ENCODE peak calls at places on chromosome 18, in ten cellular contexts. N is HFF-Myc, V is AG10803, Z is SK-N-SH, P is OCI-LY7, X is body of pancreas, K is esophagus squamous epithelium, Y is left lung, J is A549, R is astrocyte of the spinal cord. L is an unnamed sample.

GRCh38 chr18:62976227-62976626 is 260.9 kb downstream of the PHLPP1 start:
- DNase-seq in N (no peak), V (no peak), Z (no peak), P (no peak), X (no peak), K (no peak), Y (no peak), J (no peak), R (no peak), L (no peak)

GRCh38 chr18:9321017-9321452 is 13.5 kb upstream of the TWSG1 start:
- DNase-seq in N (peak), V (peak), Z (no peak), P (no peak), X (no peak), K (no peak), Y (no peak), J (no peak), R (no peak), L (peak)

GRCh38 chr18:63887424-63887823 is at the start of gene SERPINB2:
- DNase-seq in N (no peak), V (peak), Z (no peak), P (no peak), X (no peak), K (no peak), Y (no peak), J (no peak), R (peak), L (peak)

GRCh38 chr18:2686349-2686968 is 30.9 kb downstream of the SMCHD1 start:
- DNase-seq in N (no peak), V (no peak), Z (no peak), P (peak), X (no peak), K (no peak), Y (no peak), J (no peak), R (no peak), L (no peak)

GRCh38 chr18:22467760-22468553 is 50.2 kb upstream of the CTAGE1 start:
- DNase-seq in N (peak), V (peak), Z (no peak), P (no peak), X (no peak), K (no peak), Y (no peak), J (peak), R (peak), L (peak)

GRCh38 chr18:36628435-36629094 is 200.2 kb downstream of the TPGS2 start:
- DNase-seq in N (no peak), V (peak), Z (no peak), P (no peak), X (no peak), K (no peak), Y (no peak), J (no peak), R (peak), L (peak)

GRCh38 chr18:48583568-48583967 is 44.7 kb downstream of the CTIF start:
- DNase-seq in N (no peak), V (peak), Z (no peak), P (no peak), X (peak), K (no peak), Y (no peak), J (no peak), R (no peak), L (no peak)

GRCh38 chr18:58117685-58118403 is 73.8 kb downstream of the NEDD4L start:
- DNase-seq in N (peak), V (peak), Z (no peak), P (no peak), X (peak), K (no peak), Y (no peak), J (peak), R (peak), L (peak)

GRCh38 chr18:27785815-27786537 is 391.0 kb downstream of the CDH2 start:
- DNase-seq in N (no peak), V (no peak), Z (no peak), P (no peak), X (no peak), K (no peak), Y (peak), J (no peak), R (no peak), L (no peak)

GRCh38 chr18:22494771-22495170 is 77.1 kb upstream of the CTAGE1 start:
- DNase-seq in N (no peak), V (peak), Z (no peak), P (no peak), X (no peak), K (no peak), Y (no peak), J (no peak), R (peak), L (peak)

GRCh38 chr18:22412502-22412901 is 5.2 kb downstream of the CTAGE1 start:
- DNase-seq in N (no peak), V (peak), Z (no peak), P (no peak), X (no peak), K (no peak), Y (no peak), J (no peak), R (no peak), L (peak)

GRCh38 chr18:3451989-3452749 is 2.2 kb downstream of the TGIF1 start:
- DNase-seq in N (no peak), V (peak), Z (peak), P (peak), X (peak), K (no peak), Y (peak), J (no peak), R (peak), L (peak)

GRCh38 chr18:72086421-72086820 is 457.7 kb downstream of the CBLN2 start:
- DNase-seq in N (no peak), V (no peak), Z (no peak), P (peak), X (no peak), K (no peak), Y (no peak), J (no peak), R (peak), L (peak)

GRCh38 chr18:26468931-26469340 is 79.4 kb downstream of the KCTD1 start:
- DNase-seq in N (no peak), V (no peak), Z (peak), P (peak), X (peak), K (no peak), Y (no peak), J (no peak), R (no peak), L (no peak)

GRCh38 chr18:39571511-39571910 is 2005.9 kb upstream of the CELF4 start:
- DNase-seq in N (no peak), V (peak), Z (peak), P (no peak), X (peak), K (no peak), Y (no peak), J (peak), R (peak), L (peak)

GRCh38 chr18:13447621-13448020 is 229.1 kb downstream of the LDLRAD4 start:
- DNase-seq in N (no peak), V (peak), Z (peak), P (no peak), X (no peak), K (no peak), Y (no peak), J (peak), R (peak), L (peak)

DNA sequence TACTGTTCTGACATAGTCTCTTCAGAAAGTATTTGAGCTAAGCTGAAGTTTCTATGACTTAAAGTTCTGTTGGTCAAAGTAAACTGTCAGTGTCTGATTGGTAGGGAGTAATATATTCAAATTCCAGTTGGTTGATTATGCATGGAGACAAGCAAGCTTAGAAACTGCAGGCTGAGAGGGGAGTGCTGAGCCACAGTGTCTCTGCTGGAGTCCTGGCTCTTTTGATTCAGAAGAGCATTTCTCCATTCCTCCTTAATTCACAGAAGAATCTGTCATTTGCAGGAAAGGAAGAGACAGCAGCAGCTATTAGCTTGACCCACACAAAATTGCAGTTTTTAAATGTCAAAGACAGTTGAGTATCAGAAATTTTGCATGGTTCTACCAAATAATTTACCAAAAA is 201.4 kb upstream of the TMEM200C start:
- DNase-seq in N (no peak), V (no peak), Z (no peak), P (no peak), X (no peak), K (no peak), Y (no peak), J (no peak), R (no peak), L (no peak)
- TF ChIP-seq CTCF in N (no peak), V (no peak), Z (no peak), P (no peak), X (no peak), K (no peak), Y (no peak), J (no peak), R (no peak), L (no peak)

GRCh38 chr18:59779979-59780378 is 82.8 kb upstream of the CCBE1 start:
- DNase-seq in N (no peak), V (peak), Z (no peak), P (no peak), X (no peak), K (no peak), Y (no peak), J (no peak), R (peak), L (peak)

GRCh38 chr18:59783138-59783537 is 85.9 kb upstream of the CCBE1 start:
- DNase-seq in N (peak), V (peak), Z (peak), P (peak), X (peak), K (no peak), Y (no peak), J (peak), R (peak), L (peak)

GRCh38 chr18:59778434-59778833 is 81.2 kb upstream of the CCBE1 start:
- DNase-seq in N (no peak), V (no peak), Z (no peak), P (no peak), X (no peak), K (no peak), Y (no peak), J (no peak), R (no peak), L (no peak)

GRCh38 chr18:59777636-59778035 is 80.4 kb upstream of the CCBE1 start:
- DNase-seq in N (no peak), V (no peak), Z (no peak), P (no peak), X (no peak), K (no peak), Y (no peak), J (no peak), R (no peak), L (no peak)
- H3K4me3 ChIP-seq in N (no peak), V (no peak), Z (no peak), P (no peak), X (no peak), K (no peak), Y (no peak), J (no peak), R (no peak), L (no peak)

GRCh38 chr18:50172367-50172766 is 22.6 kb downstream of the MYO5B start:
- DNase-seq in N (no peak), V (no peak), Z (no peak), P (no peak), X (no peak), K (no peak), Y (no peak), J (no peak), R (no peak), L (no peak)

GRCh38 chr18:50169149-50169548 is 25.8 kb downstream of the MYO5B start:
- DNase-seq in N (no peak), V (no peak), Z (no peak), P (no peak), X (no peak), K (no peak), Y (no peak), J (no peak), R (no peak), L (no peak)

DNA sequence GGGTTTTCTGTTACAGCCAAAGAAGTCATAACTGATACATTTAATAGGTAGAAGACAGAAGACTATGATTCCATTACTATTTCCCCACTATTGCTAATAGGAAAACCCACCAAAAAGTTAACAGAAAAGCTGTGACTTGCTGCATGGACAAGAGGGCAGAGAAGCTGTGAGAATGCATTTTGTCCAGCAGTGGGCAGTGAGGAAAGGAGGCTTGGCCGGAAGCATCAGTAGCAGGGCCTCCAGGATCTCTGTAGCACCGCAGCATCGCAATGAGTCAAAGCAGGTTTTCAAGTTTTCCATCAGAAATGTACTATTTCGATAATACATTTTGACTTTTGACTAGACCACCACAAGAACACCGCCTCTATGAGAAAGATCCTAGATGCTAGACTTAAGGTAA is 24.9 kb downstream of the MYO5B start:
- DNase-seq in N (no peak), V (no peak), Z (no peak), P (no peak), X (no peak), K (no peak), Y (no peak), J (no peak), R (no peak), L (no peak)
- TF ChIP-seq CTCF in N (no peak), V (no peak), Z (peak), P (no peak), X (no peak), K (no peak), Y (no peak), J (no peak), R (no peak), L (no peak)

DNA sequence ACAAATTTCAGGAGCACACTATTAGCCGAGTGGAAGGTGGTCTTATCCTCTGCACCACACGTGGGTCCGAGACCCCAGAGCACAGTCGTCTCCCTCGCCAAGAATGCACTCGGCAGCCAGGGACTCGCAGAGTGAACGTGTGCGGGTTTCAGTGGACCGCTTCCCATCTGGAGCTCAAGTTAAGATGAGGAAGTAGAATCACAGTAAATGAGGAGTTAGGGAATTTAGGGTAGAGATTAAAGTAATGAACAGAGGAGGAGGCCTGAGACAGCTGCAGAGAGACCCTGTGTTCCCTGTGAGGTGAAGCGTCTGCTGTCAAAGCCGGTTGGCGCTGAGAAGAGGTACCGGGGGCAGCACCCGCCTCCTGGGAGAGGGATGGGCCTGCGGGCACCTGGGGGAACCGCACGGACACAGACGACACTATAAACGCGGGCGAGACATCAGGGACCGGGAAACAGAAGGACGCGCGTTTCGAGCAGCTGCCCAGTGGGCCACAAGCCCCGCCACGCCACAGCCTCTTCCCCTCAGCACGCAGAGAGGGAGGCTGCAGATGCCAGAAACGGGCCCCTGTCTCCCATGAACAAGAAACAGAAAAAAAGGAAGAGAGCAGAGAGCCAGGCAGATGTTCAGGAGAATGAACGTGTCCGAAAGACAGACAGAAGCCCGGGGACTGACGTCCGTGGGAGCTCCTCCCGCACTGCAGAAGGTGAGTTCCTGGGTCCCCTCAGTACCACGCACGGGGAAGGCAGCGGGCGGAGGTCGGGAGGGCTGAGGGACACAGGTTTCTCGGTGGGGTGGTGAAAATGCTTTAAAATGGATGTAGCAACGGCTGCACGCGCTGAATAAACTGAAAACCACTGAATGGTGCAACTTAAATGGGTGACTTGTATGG is 5.4 kb upstream of the KCNG2 start:
- DNase-seq in N (no peak), V (no peak), Z (no peak), P (no peak), X (no peak), K (no peak), Y (peak), J (no peak), R (no peak), L (no peak)
- H3K4me3 ChIP-seq in N (no peak), V (no peak), Z (peak), P (no peak), X (no peak), K (no peak), Y (peak), J (no peak), R (no peak), L (no peak)

DNA sequence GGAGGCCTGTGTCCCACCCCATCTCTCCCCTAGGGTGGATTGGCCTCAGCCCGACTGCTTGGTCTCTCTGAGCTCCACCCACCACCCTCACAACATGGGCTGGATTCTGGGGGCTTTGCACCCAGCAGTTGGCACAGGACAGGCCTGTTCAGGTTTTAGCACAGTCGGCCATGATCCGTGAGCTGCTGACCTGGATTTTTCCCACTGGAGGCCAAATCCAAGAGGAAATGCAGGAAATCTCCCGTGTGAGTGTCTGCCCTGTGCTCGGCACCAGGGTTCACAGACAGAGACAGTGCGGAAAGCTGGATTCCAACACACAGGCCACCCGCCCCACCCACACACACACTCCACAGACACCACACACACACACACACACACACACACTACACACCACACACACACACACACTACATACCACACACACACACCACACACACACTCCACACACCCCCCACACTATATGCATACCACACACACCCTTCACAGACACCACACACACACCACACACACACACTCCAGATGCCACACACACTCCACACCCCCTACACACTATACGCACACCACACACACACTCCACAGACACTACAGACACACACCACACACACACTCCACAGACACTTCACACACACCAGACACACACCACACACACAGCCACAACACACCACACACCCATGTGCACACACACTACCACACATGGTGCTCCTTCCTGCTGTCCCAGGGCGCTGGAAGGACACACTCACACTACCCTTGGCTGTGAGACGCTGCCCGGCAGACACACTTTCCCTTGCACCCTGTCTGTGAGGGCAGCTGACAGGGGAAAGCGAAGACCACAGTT is 14.1 kb downstream of the MBP start:
- DNase-seq in N (no peak), V (no peak), Z (no peak), P (no peak), X (no peak), K (no peak), Y (no peak), J (no peak), R (no peak), L (no peak)
- TF ChIP-seq CTCF in N (no peak), V (no peak), Z (no peak), P (no peak), X (no peak), K (no peak), Y (no peak), J (no peak), R (no peak), L (no peak)

DNA sequence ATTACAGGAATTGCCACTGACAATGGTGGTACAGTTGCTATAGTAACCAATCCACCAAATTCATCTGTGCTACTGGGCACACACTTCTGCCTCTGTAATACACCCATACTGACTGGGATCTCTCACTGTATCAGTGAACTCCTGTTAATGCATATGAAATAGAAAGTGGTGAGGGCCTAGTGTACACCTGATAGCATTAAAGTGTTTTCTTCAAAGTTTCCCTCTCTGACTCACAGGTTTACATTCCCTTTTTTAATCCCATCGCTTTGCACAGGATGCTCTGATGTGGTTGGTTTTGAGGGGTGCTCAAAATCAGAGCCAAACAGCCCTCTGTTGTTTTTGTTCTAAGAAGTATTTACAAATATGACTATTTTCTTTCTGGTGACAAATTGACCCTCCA is 13.1 kb downstream of the KLHL14 start:
- DNase-seq in N (no peak), V (no peak), Z (no peak), P (no peak), X (no peak), K (no peak), Y (no peak), J (no peak), R (no peak), L (no peak)
- H3K4me3 ChIP-seq in N (no peak), V (no peak), Z (no peak), P (peak), X (no peak), K (no peak), Y (no peak), J (no peak), R (no peak), L (no peak)

GRCh38 chr18:73980289-73980979 is 167.2 kb downstream of the FBXO15 start:
- DNase-seq in N (no peak), V (peak), Z (peak), P (no peak), X (no peak), K (no peak), Y (no peak), J (peak), R (no peak), L (peak)
- TF ChIP-seq CTCF in N (peak), V (peak), Z (peak), P (peak), X (peak), K (no peak), Y (no peak), J (peak), R (peak), L (peak)

DNA sequence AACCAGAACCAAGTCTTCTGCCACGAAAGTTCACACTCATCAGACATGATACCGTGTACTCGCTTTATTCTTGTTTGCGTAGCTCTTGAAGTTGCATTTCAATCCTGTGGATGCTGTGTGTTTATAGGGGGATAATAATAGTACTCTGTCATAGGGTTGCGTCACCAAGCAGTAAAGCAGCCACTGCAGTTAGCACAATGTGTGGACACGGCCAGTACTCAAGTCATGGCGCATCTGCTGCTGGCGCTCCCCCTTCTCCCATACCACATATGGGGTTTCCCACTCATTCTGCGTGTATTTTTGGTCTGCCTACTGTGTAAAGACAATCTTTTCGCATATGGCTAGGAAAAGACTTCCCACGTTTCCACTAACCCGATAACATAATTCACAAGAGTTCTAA is 2.1 kb upstream of the ZBTB14 start:
- DNase-seq in N (no peak), V (no peak), Z (no peak), P (no peak), X (no peak), K (no peak), Y (no peak), J (no peak), R (no peak), L (no peak)
- H3K4me3 ChIP-seq in N (no peak), V (no peak), Z (no peak), P (no peak), X (no peak), K (no peak), Y (no peak), J (no peak), R (no peak), L (no peak)

GRCh38 chr18:67586101-67586500 is 69.6 kb upstream of the DSEL start:
- DNase-seq in N (no peak), V (no peak), Z (no peak), P (no peak), X (no peak), K (no peak), Y (no peak), J (no peak), R (no peak), L (no peak)

GRCh38 chr18:67596003-67596402 is 79.5 kb upstream of the DSEL start:
- DNase-seq in N (no peak), V (no peak), Z (no peak), P (no peak), X (no peak), K (no peak), Y (no peak), J (no peak), R (no peak), L (no peak)

GRCh38 chr18:67589325-67589724 is 72.8 kb upstream of the DSEL start:
- DNase-seq in N (no peak), V (no peak), Z (no peak), P (no peak), X (no peak), K (no peak), Y (no peak), J (no peak), R (no peak), L (no peak)

GRCh38 chr18:67590571-67591141 is 74.1 kb upstream of the DSEL start:
- DNase-seq in N (no peak), V (peak), Z (no peak), P (no peak), X (no peak), K (no peak), Y (no peak), J (no peak), R (peak), L (peak)
- TF ChIP-seq CTCF in N (no peak), V (no peak), Z (peak), P (no peak), X (no peak), K (no peak), Y (no peak), J (no peak), R (peak), L (peak)

L was measured in fibroblast of mammary gland.